ENCODE peak calls at places on chromosome 11, in seven cellular contexts. One of them, this sample, is unnamed.

GRCh38 chr11:77547863-77548551 is 41.7 kb upstream of the AQP11 start:
- DNase-seq in cardiac muscle cell: peak; percentile 82
- DNase-seq in psoas muscle: no peak
- DNase-seq in kidney epithelial cell: peak; percentile 34
- DNase-seq in HFF-Myc: peak; percentile 59
- DNase-seq in colonic mucosa: peak; percentile 65
- DNase-seq in AG10803: peak; percentile 72
- DNase-seq in this sample: no peak

GRCh38 chr11:66569076-66569475 is 670 bp upstream of the CTSF start:
- DNase-seq in cardiac muscle cell: no peak
- DNase-seq in psoas muscle: no peak
- DNase-seq in kidney epithelial cell: no peak
- DNase-seq in HFF-Myc: no peak
- DNase-seq in colonic mucosa: no peak
- DNase-seq in AG10803: no peak
- DNase-seq in this sample: no peak

GRCh38 chr11:17742019-17742418 is 7.4 kb downstream of the KCNC1 start:
- DNase-seq in cardiac muscle cell: no peak
- DNase-seq in psoas muscle: peak; percentile 5
- DNase-seq in kidney epithelial cell: no peak
- DNase-seq in HFF-Myc: no peak
- DNase-seq in colonic mucosa: no peak
- DNase-seq in AG10803: no peak
- DNase-seq in this sample: no peak

GRCh38 chr11:72863091-72863490 is 48.9 kb downstream of the ATG16L2 start:
- DNase-seq in cardiac muscle cell: no peak
- DNase-seq in psoas muscle: no peak
- DNase-seq in kidney epithelial cell: no peak
- DNase-seq in HFF-Myc: no peak
- DNase-seq in colonic mucosa: no peak
- DNase-seq in AG10803: no peak
- DNase-seq in this sample: no peak

GRCh38 chr11:14445542-14446530 is 53.8 kb downstream of the COPB1 start:
- DNase-seq in cardiac muscle cell: peak; percentile 21
- DNase-seq in psoas muscle: no peak
- DNase-seq in kidney epithelial cell: no peak
- DNase-seq in HFF-Myc: no peak
- DNase-seq in colonic mucosa: no peak
- DNase-seq in AG10803: peak; percentile 46
- DNase-seq in this sample: no peak

GRCh38 chr11:16028406-16028805 is 327.9 kb downstream of the SOX6 start:
- DNase-seq in cardiac muscle cell: peak; percentile 61
- DNase-seq in psoas muscle: no peak
- DNase-seq in kidney epithelial cell: no peak
- DNase-seq in HFF-Myc: no peak
- DNase-seq in colonic mucosa: no peak
- DNase-seq in AG10803: peak; percentile 9
- DNase-seq in this sample: no peak

GRCh38 chr11:111378773-111379499 is at the start of gene POU2AF1:
- DNase-seq in cardiac muscle cell: peak; percentile 29
- DNase-seq in psoas muscle: no peak
- DNase-seq in kidney epithelial cell: no peak
- DNase-seq in HFF-Myc: peak; percentile 62
- DNase-seq in colonic mucosa: no peak
- DNase-seq in AG10803: peak; percentile 36
- DNase-seq in this sample: no peak

GRCh38 chr11:23280088-23280487 is 419.8 kb upstream of the CCDC179 start:
- DNase-seq in cardiac muscle cell: peak; percentile 50
- DNase-seq in psoas muscle: no peak
- DNase-seq in kidney epithelial cell: no peak
- DNase-seq in HFF-Myc: no peak
- DNase-seq in colonic mucosa: no peak
- DNase-seq in AG10803: peak; percentile 50
- DNase-seq in this sample: no peak

GRCh38 chr11:85595285-85595884 is 31.8 kb downstream of the DLG2 start:
- DNase-seq in cardiac muscle cell: peak; percentile 71
- DNase-seq in psoas muscle: no peak
- DNase-seq in kidney epithelial cell: no peak
- DNase-seq in HFF-Myc: peak; percentile 19
- DNase-seq in colonic mucosa: no peak
- DNase-seq in AG10803: peak; percentile 61
- DNase-seq in this sample: no peak

GRCh38 chr11:116693206-116694016 is 79.4 kb downstream of the BUD13 start:
- DNase-seq in cardiac muscle cell: no peak
- DNase-seq in psoas muscle: no peak
- DNase-seq in kidney epithelial cell: no peak
- DNase-seq in HFF-Myc: no peak
- DNase-seq in colonic mucosa: peak; percentile 69
- DNase-seq in AG10803: no peak
- DNase-seq in this sample: no peak

GRCh38 chr11:12288212-12288933 is 89.0 kb upstream of the PARVA start:
- DNase-seq in cardiac muscle cell: peak; percentile 95
- DNase-seq in psoas muscle: peak; percentile 86
- DNase-seq in kidney epithelial cell: no peak
- DNase-seq in HFF-Myc: peak; percentile 90
- DNase-seq in colonic mucosa: peak; percentile 87
- DNase-seq in AG10803: peak; percentile 95
- DNase-seq in this sample: peak; percentile 39

GRCh38 chr11:47258317-47258902 is 614 bp downstream of the NR1H3 start:
- DNase-seq in cardiac muscle cell: peak; percentile 21
- DNase-seq in psoas muscle: no peak
- DNase-seq in kidney epithelial cell: no peak
- DNase-seq in HFF-Myc: no peak
- DNase-seq in colonic mucosa: no peak
- DNase-seq in AG10803: no peak
- DNase-seq in this sample: no peak

GRCh38 chr11:47256374-47256773 is 1.4 kb upstream of the NR1H3 start:
- DNase-seq in cardiac muscle cell: no peak
- DNase-seq in psoas muscle: no peak
- DNase-seq in kidney epithelial cell: no peak
- DNase-seq in HFF-Myc: no peak
- DNase-seq in colonic mucosa: no peak
- DNase-seq in AG10803: no peak
- DNase-seq in this sample: no peak

GRCh38 chr11:47257518-47258316 is at the start of gene NR1H3:
- DNase-seq in cardiac muscle cell: peak; percentile 96
- DNase-seq in psoas muscle: peak; percentile 93
- DNase-seq in kidney epithelial cell: no peak
- DNase-seq in HFF-Myc: peak; percentile 55
- DNase-seq in colonic mucosa: peak; percentile 82
- DNase-seq in AG10803: peak; percentile 56
- DNase-seq in this sample: no peak

GRCh38 chr11:47259178-47259977 is 1.6 kb downstream of the NR1H3 start:
- DNase-seq in cardiac muscle cell: peak; percentile 61
- DNase-seq in psoas muscle: peak; percentile 54
- DNase-seq in kidney epithelial cell: no peak
- DNase-seq in HFF-Myc: no peak
- DNase-seq in colonic mucosa: peak; percentile 69
- DNase-seq in AG10803: peak; percentile 31
- DNase-seq in this sample: no peak

GRCh38 chr11:47257178-47257517 is 648 bp upstream of the NR1H3 start:
- DNase-seq in cardiac muscle cell: no peak
- DNase-seq in psoas muscle: no peak
- DNase-seq in kidney epithelial cell: no peak
- DNase-seq in HFF-Myc: no peak
- DNase-seq in colonic mucosa: no peak
- DNase-seq in AG10803: no peak
- DNase-seq in this sample: no peak
- H3K4me3 ChIP-seq in cardiac muscle cell: no peak overlapping the region
- H3K4me3 ChIP-seq in psoas muscle: peak overlapping the region; percentile 55
- H3K4me3 ChIP-seq in kidney epithelial cell: no peak overlapping the region
- H3K4me3 ChIP-seq in HFF-Myc: peak overlapping the region; percentile 35
- H3K4me3 ChIP-seq in colonic mucosa: no peak overlapping the region
- H3K4me3 ChIP-seq in AG10803: no peak overlapping the region
- H3K4me3 ChIP-seq in this sample: peak overlapping the region; percentile 22

GRCh38 chr11:29022676-29023075 is 914.5 kb downstream of the METTL15 start:
- DNase-seq in cardiac muscle cell: no peak
- DNase-seq in psoas muscle: no peak
- DNase-seq in kidney epithelial cell: no peak
- DNase-seq in HFF-Myc: no peak
- DNase-seq in colonic mucosa: no peak
- DNase-seq in AG10803: peak; percentile 35
- DNase-seq in this sample: no peak

GRCh38 chr11:29029452-29029851 is 921.3 kb downstream of the METTL15 start:
- DNase-seq in cardiac muscle cell: no peak
- DNase-seq in psoas muscle: no peak
- DNase-seq in kidney epithelial cell: no peak
- DNase-seq in HFF-Myc: no peak
- DNase-seq in colonic mucosa: no peak
- DNase-seq in AG10803: no peak
- DNase-seq in this sample: no peak

GRCh38 chr11:29024386-29024785 is 916.2 kb downstream of the METTL15 start:
- DNase-seq in cardiac muscle cell: no peak
- DNase-seq in psoas muscle: no peak
- DNase-seq in kidney epithelial cell: no peak
- DNase-seq in HFF-Myc: no peak
- DNase-seq in colonic mucosa: no peak
- DNase-seq in AG10803: no peak
- DNase-seq in this sample: no peak

GRCh38 chr11:29019960-29020683 is 911.9 kb downstream of the METTL15 start:
- DNase-seq in cardiac muscle cell: peak; percentile 66
- DNase-seq in psoas muscle: no peak
- DNase-seq in kidney epithelial cell: no peak
- DNase-seq in HFF-Myc: no peak
- DNase-seq in colonic mucosa: no peak
- DNase-seq in AG10803: peak; percentile 14
- DNase-seq in this sample: peak; percentile 27

GRCh38 chr11:29025001-29025400 is 916.8 kb downstream of the METTL15 start:
- DNase-seq in cardiac muscle cell: peak; percentile 13
- DNase-seq in psoas muscle: no peak
- DNase-seq in kidney epithelial cell: no peak
- DNase-seq in HFF-Myc: no peak
- DNase-seq in colonic mucosa: no peak
- DNase-seq in AG10803: peak; percentile 36
- DNase-seq in this sample: no peak
- TF ChIP-seq CTCF in cardiac muscle cell: no peak
- TF ChIP-seq CTCF in psoas muscle: no peak
- TF ChIP-seq CTCF in kidney epithelial cell: no peak
- TF ChIP-seq CTCF in HFF-Myc: no peak
- TF ChIP-seq CTCF in colonic mucosa: no peak
- TF ChIP-seq CTCF in AG10803: no peak
- TF ChIP-seq CTCF in this sample: no peak

GRCh38 chr11:44306469-44307244 is 3.3 kb downstream of the ALX4 start:
- DNase-seq in cardiac muscle cell: no peak
- DNase-seq in psoas muscle: no peak
- DNase-seq in kidney epithelial cell: no peak
- DNase-seq in HFF-Myc: no peak
- DNase-seq in colonic mucosa: no peak
- DNase-seq in AG10803: no peak
- DNase-seq in this sample: no peak

GRCh38 chr11:44307340-44308099 is 2.4 kb downstream of the ALX4 start:
- DNase-seq in cardiac muscle cell: no peak
- DNase-seq in psoas muscle: no peak
- DNase-seq in kidney epithelial cell: no peak
- DNase-seq in HFF-Myc: no peak
- DNase-seq in colonic mucosa: no peak
- DNase-seq in AG10803: no peak
- DNase-seq in this sample: no peak

GRCh38 chr11:44309483-44310197 is at the start of gene ALX4:
- DNase-seq in cardiac muscle cell: peak; percentile 34
- DNase-seq in psoas muscle: peak; percentile 65
- DNase-seq in kidney epithelial cell: no peak
- DNase-seq in HFF-Myc: no peak
- DNase-seq in colonic mucosa: no peak
- DNase-seq in AG10803: peak; percentile 45
- DNase-seq in this sample: no peak

GRCh38 chr11:44308923-44309482 is 936 bp downstream of the ALX4 start:
- DNase-seq in cardiac muscle cell: peak; percentile 50
- DNase-seq in psoas muscle: no peak
- DNase-seq in kidney epithelial cell: no peak
- DNase-seq in HFF-Myc: no peak
- DNase-seq in colonic mucosa: no peak
- DNase-seq in AG10803: peak; percentile 25
- DNase-seq in this sample: no peak

DNA sequence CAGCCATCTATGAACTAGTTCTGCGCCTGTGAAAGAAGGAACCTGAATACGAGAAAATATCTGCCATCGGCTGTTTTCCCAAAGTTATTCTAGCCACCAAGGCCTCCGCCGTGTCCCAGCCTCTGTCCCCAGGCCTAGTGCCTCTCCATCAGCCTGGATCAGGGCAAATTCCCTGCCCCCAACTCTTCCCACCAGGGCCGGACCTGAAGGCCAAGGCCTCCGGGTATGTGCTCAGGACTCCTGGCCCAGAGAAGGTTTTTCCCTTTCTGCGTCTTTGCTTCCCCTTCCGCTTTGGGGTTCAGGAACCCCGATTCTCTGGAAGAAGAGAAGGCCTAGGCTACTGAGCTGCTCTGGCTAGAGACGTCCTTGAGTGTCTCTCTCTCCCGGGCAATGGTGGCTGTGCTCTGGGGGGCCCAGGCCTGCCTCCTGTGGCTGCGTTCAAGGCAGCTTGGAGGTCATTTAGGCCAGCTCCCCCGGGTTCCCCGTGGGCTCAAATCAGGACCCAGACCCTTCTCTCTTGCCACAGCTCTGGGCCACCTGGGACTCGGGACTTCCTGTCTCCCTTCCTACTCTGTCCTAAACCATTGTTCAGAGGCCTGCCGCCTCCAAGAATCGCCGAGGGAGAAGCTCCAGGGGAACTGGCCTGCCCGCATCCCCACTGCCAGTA is 1.6 kb downstream of the ALX4 start:
- DNase-seq in cardiac muscle cell: no peak
- DNase-seq in psoas muscle: no peak
- DNase-seq in kidney epithelial cell: no peak
- DNase-seq in HFF-Myc: no peak
- DNase-seq in colonic mucosa: no peak
- DNase-seq in AG10803: no peak
- DNase-seq in this sample: no peak
- H3K4me3 ChIP-seq in cardiac muscle cell: no peak overlapping the region
- H3K4me3 ChIP-seq in psoas muscle: peak overlapping the region; percentile 61
- H3K4me3 ChIP-seq in kidney epithelial cell: no peak overlapping the region
- H3K4me3 ChIP-seq in HFF-Myc: peak overlapping the region; percentile 46
- H3K4me3 ChIP-seq in colonic mucosa: no peak overlapping the region
- H3K4me3 ChIP-seq in AG10803: no peak overlapping the region
- H3K4me3 ChIP-seq in this sample: no peak overlapping the region

GRCh38 chr11:124834526-124835190 is 30.6 kb upstream of the ROBO3 start:
- DNase-seq in cardiac muscle cell: no peak
- DNase-seq in psoas muscle: no peak
- DNase-seq in kidney epithelial cell: no peak
- DNase-seq in HFF-Myc: no peak
- DNase-seq in colonic mucosa: no peak
- DNase-seq in AG10803: no peak
- DNase-seq in this sample: no peak

GRCh38 chr11:124839051-124839971 is 25.9 kb upstream of the ROBO3 start:
- DNase-seq in cardiac muscle cell: no peak
- DNase-seq in psoas muscle: peak; percentile 49
- DNase-seq in kidney epithelial cell: no peak
- DNase-seq in HFF-Myc: no peak
- DNase-seq in colonic mucosa: no peak
- DNase-seq in AG10803: no peak
- DNase-seq in this sample: no peak

GRCh38 chr11:124839972-124840621 is 25.1 kb upstream of the ROBO3 start:
- DNase-seq in cardiac muscle cell: no peak
- DNase-seq in psoas muscle: no peak
- DNase-seq in kidney epithelial cell: no peak
- DNase-seq in HFF-Myc: no peak
- DNase-seq in colonic mucosa: no peak
- DNase-seq in AG10803: no peak
- DNase-seq in this sample: no peak

GRCh38 chr11:124835918-124836317 is 29.3 kb upstream of the ROBO3 start:
- DNase-seq in cardiac muscle cell: no peak
- DNase-seq in psoas muscle: no peak
- DNase-seq in kidney epithelial cell: no peak
- DNase-seq in HFF-Myc: no peak
- DNase-seq in colonic mucosa: no peak
- DNase-seq in AG10803: no peak
- DNase-seq in this sample: no peak

GRCh38 chr11:124837491-124837856 is 27.8 kb upstream of the ROBO3 start:
- DNase-seq in cardiac muscle cell: peak; percentile 90
- DNase-seq in psoas muscle: no peak
- DNase-seq in kidney epithelial cell: peak; percentile 59
- DNase-seq in HFF-Myc: peak; percentile 64
- DNase-seq in colonic mucosa: peak; percentile 30
- DNase-seq in AG10803: peak; percentile 89
- DNase-seq in this sample: peak; percentile 69
- TF ChIP-seq CTCF in cardiac muscle cell: peak; percentile 73
- TF ChIP-seq CTCF in psoas muscle: no peak
- TF ChIP-seq CTCF in kidney epithelial cell: peak; percentile 69
- TF ChIP-seq CTCF in HFF-Myc: peak; percentile 68
- TF ChIP-seq CTCF in colonic mucosa: no peak
- TF ChIP-seq CTCF in AG10803: peak; percentile 73
- TF ChIP-seq CTCF in this sample: peak; percentile 75

This sample was measured in retinal pigment epithelial cell.